ENCODE peak calls at places on chromosomes 5 and 9, in six cellular contexts. One of them, this sample, is unnamed.

GRCh38 chr5:24094081-24094480 is 550.7 kb downstream of the CDH10 start:
- DNase-seq in right atrium auricular region: no peak
- DNase-seq in lower leg skin: no peak
- DNase-seq in progenitor cell of endocrine pancreas: no peak
- DNase-seq in psoas muscle: no peak
- DNase-seq in endothelial cell: no peak
- DNase-seq in this sample: no peak

GRCh38 chr5:139514486-139514856 is 31.9 kb upstream of the STING1 start:
- DNase-seq in right atrium auricular region: no peak
- DNase-seq in lower leg skin: no peak
- DNase-seq in progenitor cell of endocrine pancreas: no peak
- DNase-seq in psoas muscle: no peak
- DNase-seq in endothelial cell: no peak
- DNase-seq in this sample: no peak

GRCh38 chr5:6356578-6357164 is 21.7 kb downstream of the MED10 start:
- DNase-seq in right atrium auricular region: no peak
- DNase-seq in lower leg skin: no peak
- DNase-seq in progenitor cell of endocrine pancreas: no peak
- DNase-seq in psoas muscle: no peak
- DNase-seq in endothelial cell: no peak
- DNase-seq in this sample: no peak

GRCh38 chr5:140239939-140240700 is 62.8 kb downstream of the PFDN1 start:
- DNase-seq in right atrium auricular region: no peak
- DNase-seq in lower leg skin: no peak
- DNase-seq in progenitor cell of endocrine pancreas: peak; percentile 45
- DNase-seq in psoas muscle: peak; percentile 77
- DNase-seq in endothelial cell: peak; percentile 83
- DNase-seq in this sample: peak; percentile 52

GRCh38 chr9:20640331-20641187 is 18.3 kb upstream of the MLLT3 start:
- DNase-seq in right atrium auricular region: no peak
- DNase-seq in lower leg skin: peak; percentile 21
- DNase-seq in progenitor cell of endocrine pancreas: no peak
- DNase-seq in psoas muscle: peak; percentile 56
- DNase-seq in endothelial cell: no peak
- DNase-seq in this sample: peak; percentile 63

GRCh38 chr5:38925154-38925925 is 79.5 kb downstream of the OSMR start:
- DNase-seq in right atrium auricular region: no peak
- DNase-seq in lower leg skin: no peak
- DNase-seq in progenitor cell of endocrine pancreas: no peak
- DNase-seq in psoas muscle: no peak
- DNase-seq in endothelial cell: no peak
- DNase-seq in this sample: no peak

GRCh38 chr9:34809504-34810186 is 99.7 kb upstream of the CCL21 start:
- DNase-seq in right atrium auricular region: no peak
- DNase-seq in lower leg skin: no peak
- DNase-seq in progenitor cell of endocrine pancreas: peak; percentile 23
- DNase-seq in psoas muscle: no peak
- DNase-seq in endothelial cell: peak; percentile 48
- DNase-seq in this sample: no peak

GRCh38 chr5:137737349-137738256 is 1.7 kb upstream of the KLHL3 start:
- DNase-seq in right atrium auricular region: peak; percentile 78
- DNase-seq in lower leg skin: no peak
- DNase-seq in progenitor cell of endocrine pancreas: no peak
- DNase-seq in psoas muscle: no peak
- DNase-seq in endothelial cell: no peak
- DNase-seq in this sample: no peak

GRCh38 chr9:68560131-68560844 is 19.6 kb upstream of the TMEM252 start:
- DNase-seq in right atrium auricular region: peak; percentile 80
- DNase-seq in lower leg skin: peak; percentile 54
- DNase-seq in progenitor cell of endocrine pancreas: no peak
- DNase-seq in psoas muscle: peak; percentile 67
- DNase-seq in endothelial cell: peak; percentile 63
- DNase-seq in this sample: no peak

DNA sequence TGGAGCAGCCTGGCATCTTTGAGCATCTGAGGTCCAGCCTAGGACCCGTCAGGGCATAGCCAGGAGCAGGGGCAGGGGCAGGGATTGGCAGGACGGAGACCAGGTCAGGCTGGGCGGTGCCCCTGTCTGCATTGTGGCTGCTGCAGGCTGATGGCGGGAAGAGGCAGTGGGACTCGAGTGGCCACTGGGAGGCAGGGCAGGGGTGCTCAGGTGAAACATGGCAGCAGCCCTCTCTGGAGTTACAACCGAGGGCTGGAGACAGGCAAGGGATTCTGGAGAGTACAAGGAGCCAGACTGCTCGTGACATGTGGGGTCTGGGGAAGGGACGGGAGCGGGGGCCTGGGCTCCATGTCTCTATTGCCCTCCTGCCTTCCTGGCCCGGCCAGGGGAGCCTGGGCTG is 97.4 kb upstream of the RAPGEF1 start:
- DNase-seq in right atrium auricular region: no peak
- DNase-seq in lower leg skin: no peak
- DNase-seq in progenitor cell of endocrine pancreas: no peak
- DNase-seq in psoas muscle: peak; percentile 52
- DNase-seq in endothelial cell: peak; percentile 18
- DNase-seq in this sample: no peak
- TF ChIP-seq CTCF in right atrium auricular region: no peak
- TF ChIP-seq CTCF in lower leg skin: no peak
- TF ChIP-seq CTCF in progenitor cell of endocrine pancreas: peak; percentile 39
- TF ChIP-seq CTCF in psoas muscle: peak; percentile 14
- TF ChIP-seq CTCF in endothelial cell: no peak
- TF ChIP-seq CTCF in this sample: no peak

GRCh38 chr5:82799346-82800077 is 277.7 kb downstream of the TMEM167A start:
- DNase-seq in right atrium auricular region: no peak
- DNase-seq in lower leg skin: no peak
- DNase-seq in progenitor cell of endocrine pancreas: no peak
- DNase-seq in psoas muscle: no peak
- DNase-seq in endothelial cell: no peak
- DNase-seq in this sample: no peak
- TF ChIP-seq CTCF in right atrium auricular region: no peak
- TF ChIP-seq CTCF in lower leg skin: no peak
- TF ChIP-seq CTCF in progenitor cell of endocrine pancreas: no peak
- TF ChIP-seq CTCF in psoas muscle: no peak
- TF ChIP-seq CTCF in endothelial cell: peak; percentile 17
- TF ChIP-seq CTCF in this sample: no peak

GRCh38 chr5:75234251-75234650 is 2.4 kb downstream of the ANKRD31 start:
- DNase-seq in right atrium auricular region: no peak
- DNase-seq in lower leg skin: no peak
- DNase-seq in progenitor cell of endocrine pancreas: no peak
- DNase-seq in psoas muscle: no peak
- DNase-seq in endothelial cell: no peak
- DNase-seq in this sample: no peak

GRCh38 chr5:75239681-75240080 is 3.0 kb upstream of the ANKRD31 start:
- DNase-seq in right atrium auricular region: no peak
- DNase-seq in lower leg skin: no peak
- DNase-seq in progenitor cell of endocrine pancreas: no peak
- DNase-seq in psoas muscle: no peak
- DNase-seq in endothelial cell: no peak
- DNase-seq in this sample: no peak

GRCh38 chr5:75235711-75236110 is 967 bp downstream of the ANKRD31 start:
- DNase-seq in right atrium auricular region: no peak
- DNase-seq in lower leg skin: no peak
- DNase-seq in progenitor cell of endocrine pancreas: no peak
- DNase-seq in psoas muscle: no peak
- DNase-seq in endothelial cell: no peak
- DNase-seq in this sample: no peak

GRCh38 chr5:75242067-75242466 is 5.4 kb upstream of the ANKRD31 start:
- DNase-seq in right atrium auricular region: no peak
- DNase-seq in lower leg skin: no peak
- DNase-seq in progenitor cell of endocrine pancreas: no peak
- DNase-seq in psoas muscle: no peak
- DNase-seq in endothelial cell: no peak
- DNase-seq in this sample: no peak

DNA sequence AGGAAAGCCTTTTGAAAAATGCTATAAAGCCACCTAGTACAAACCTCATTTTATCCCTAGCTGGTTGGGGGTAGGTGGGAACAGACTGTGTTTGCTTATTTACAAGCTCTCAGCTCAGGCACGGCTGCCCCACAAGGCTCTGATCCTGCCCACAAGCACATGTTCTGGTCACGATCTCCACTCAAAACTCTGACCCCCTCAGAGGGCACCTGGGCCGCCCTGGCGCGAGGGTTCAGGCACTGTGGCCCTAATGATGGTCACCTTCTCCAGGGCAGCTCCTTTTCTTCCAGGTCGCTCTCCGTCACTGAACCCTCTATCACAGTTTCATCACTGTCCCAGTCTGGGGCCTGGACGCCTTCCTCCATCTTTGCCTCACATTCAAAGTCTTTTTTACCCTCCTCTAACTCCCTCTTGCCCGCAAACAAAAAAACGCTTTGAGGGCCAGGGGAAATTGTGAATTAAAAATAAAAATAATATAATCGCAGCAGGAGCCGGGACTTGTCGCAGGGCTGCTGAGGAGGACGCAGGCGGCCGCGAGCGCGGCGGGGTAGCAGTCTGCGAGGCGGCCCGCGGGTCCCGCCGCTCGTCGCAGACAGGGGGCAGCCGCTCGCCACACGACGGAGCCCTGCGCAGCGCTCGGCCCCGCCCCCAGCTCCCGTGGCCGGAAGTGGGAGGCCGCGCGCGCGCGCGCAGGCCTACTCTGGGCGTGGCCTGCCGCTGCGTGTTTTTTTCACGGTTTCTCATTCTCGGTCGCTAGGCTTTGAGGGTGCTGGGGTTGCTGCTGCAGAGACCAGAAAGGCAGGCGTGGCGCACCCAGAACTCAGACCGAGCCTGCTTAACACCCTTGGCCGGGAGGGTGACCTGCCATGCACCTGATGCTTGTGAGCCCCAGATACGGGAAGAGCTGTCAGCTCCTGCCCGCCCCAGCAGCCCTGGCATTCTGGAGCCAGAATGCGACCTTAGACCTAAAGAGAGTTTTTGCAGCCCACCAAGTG is at the start of gene ANKRD31:
- DNase-seq in right atrium auricular region: peak; percentile 75
- DNase-seq in lower leg skin: peak; percentile 71
- DNase-seq in progenitor cell of endocrine pancreas: peak; percentile 65
- DNase-seq in psoas muscle: peak; percentile 90
- DNase-seq in endothelial cell: peak; percentile 83
- DNase-seq in this sample: peak; percentile 77
- TF ChIP-seq CTCF in right atrium auricular region: peak; percentile 83
- TF ChIP-seq CTCF in lower leg skin: no peak
- TF ChIP-seq CTCF in progenitor cell of endocrine pancreas: peak; percentile 92
- TF ChIP-seq CTCF in psoas muscle: peak; percentile 85
- TF ChIP-seq CTCF in endothelial cell: peak; percentile 76
- TF ChIP-seq CTCF in this sample: peak; percentile 73

GRCh38 chr9:27351438-27351837 is 54.5 kb upstream of the EQTN start:
- DNase-seq in right atrium auricular region: no peak
- DNase-seq in lower leg skin: no peak
- DNase-seq in progenitor cell of endocrine pancreas: no peak
- DNase-seq in psoas muscle: peak; percentile 68
- DNase-seq in endothelial cell: no peak
- DNase-seq in this sample: no peak

GRCh38 chr9:27356446-27356845 is 59.5 kb upstream of the EQTN start:
- DNase-seq in right atrium auricular region: no peak
- DNase-seq in lower leg skin: no peak
- DNase-seq in progenitor cell of endocrine pancreas: no peak
- DNase-seq in psoas muscle: no peak
- DNase-seq in endothelial cell: no peak
- DNase-seq in this sample: no peak

GRCh38 chr9:27355166-27355565 is 58.2 kb upstream of the EQTN start:
- DNase-seq in right atrium auricular region: no peak
- DNase-seq in lower leg skin: no peak
- DNase-seq in progenitor cell of endocrine pancreas: no peak
- DNase-seq in psoas muscle: no peak
- DNase-seq in endothelial cell: no peak
- DNase-seq in this sample: no peak

GRCh38 chr9:27352457-27353188 is 55.7 kb upstream of the EQTN start:
- DNase-seq in right atrium auricular region: no peak
- DNase-seq in lower leg skin: no peak
- DNase-seq in progenitor cell of endocrine pancreas: no peak
- DNase-seq in psoas muscle: no peak
- DNase-seq in endothelial cell: no peak
- DNase-seq in this sample: no peak

DNA sequence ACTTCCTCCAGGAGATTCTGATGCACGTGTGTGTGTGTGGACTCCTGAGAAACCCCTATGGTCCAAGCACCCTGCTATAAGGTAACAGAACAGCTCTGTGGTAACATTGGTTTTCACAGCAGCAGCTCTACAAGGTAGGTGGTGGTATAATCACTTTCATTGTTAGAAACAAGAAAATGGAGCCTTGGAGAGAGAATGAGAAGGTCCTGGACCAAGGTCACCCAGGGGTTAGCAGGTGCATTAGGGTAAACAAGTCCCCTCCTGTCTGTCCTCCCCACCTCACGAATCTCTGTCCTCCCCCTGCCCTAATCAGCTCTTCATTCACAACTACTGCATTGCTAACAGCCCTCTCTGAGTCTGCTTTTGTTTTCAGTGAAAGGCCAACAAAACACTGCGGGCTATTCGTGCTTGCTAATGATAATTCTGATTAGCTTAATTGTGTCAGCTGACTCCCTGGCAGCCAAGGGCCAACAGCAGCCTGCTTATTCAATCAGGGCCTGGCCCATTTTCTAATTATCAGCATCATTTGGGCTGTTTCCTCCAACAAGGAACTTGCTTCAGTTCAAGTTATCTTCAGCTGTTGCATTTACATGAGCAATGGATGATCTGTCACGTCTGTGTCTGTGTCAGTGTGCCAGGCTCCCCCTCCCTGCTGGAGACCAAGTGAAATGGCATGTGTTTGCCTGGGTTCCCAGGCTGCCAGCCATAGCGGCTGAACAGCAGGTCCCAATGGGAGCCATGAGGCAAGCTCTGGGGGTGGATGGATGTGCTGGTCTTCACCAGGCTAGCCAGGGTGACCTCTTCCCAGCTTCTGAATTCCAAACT is 56.7 kb upstream of the EQTN start:
- DNase-seq in right atrium auricular region: no peak
- DNase-seq in lower leg skin: no peak
- DNase-seq in progenitor cell of endocrine pancreas: no peak
- DNase-seq in psoas muscle: peak; percentile 80
- DNase-seq in endothelial cell: no peak
- DNase-seq in this sample: no peak
- TF ChIP-seq CTCF in right atrium auricular region: no peak
- TF ChIP-seq CTCF in lower leg skin: no peak
- TF ChIP-seq CTCF in progenitor cell of endocrine pancreas: no peak
- TF ChIP-seq CTCF in psoas muscle: no peak
- TF ChIP-seq CTCF in endothelial cell: no peak
- TF ChIP-seq CTCF in this sample: no peak

This sample was measured in mesothelial cell of epicardium.